ENCODE peak calls at places on chromosome 18, in seven cellular contexts. One of them, this sample, is unnamed.
A peak's percentile ranks its signal among the peaks of the same experiment; 100 is the strongest.

GRCh38 chr18:50548160-50548559 is 11.7 kb upstream of the MAPK4 start:
- DNase-seq in PC-3: no peak
- DNase-seq in psoas muscle: no peak
- DNase-seq in tibial nerve: no peak
- DNase-seq in PC-9: no peak
- DNase-seq in pancreas: no peak
- DNase-seq in effector memory CD4-positive, alpha-beta T cell: no peak
- DNase-seq in this sample: no peak

GRCh38 chr18:35045121-35045520 is 3.9 kb downstream of the MAPRE2 start:
- DNase-seq in PC-3: no peak
- DNase-seq in psoas muscle: no peak
- DNase-seq in tibial nerve: no peak
- DNase-seq in PC-9: no peak
- DNase-seq in pancreas: no peak
- DNase-seq in effector memory CD4-positive, alpha-beta T cell: no peak
- DNase-seq in this sample: no peak

GRCh38 chr18:42187611-42188378 is 232.8 kb downstream of the PIK3C3 start:
- DNase-seq in PC-3: no peak
- DNase-seq in psoas muscle: no peak
- DNase-seq in tibial nerve: no peak
- DNase-seq in PC-9: no peak
- DNase-seq in pancreas: no peak
- DNase-seq in effector memory CD4-positive, alpha-beta T cell: no peak
- DNase-seq in this sample: no peak

GRCh38 chr18:58612239-58613055 is 16.4 kb downstream of the ALPK2 start:
- DNase-seq in PC-3: peak; percentile 56
- DNase-seq in psoas muscle: no peak
- DNase-seq in tibial nerve: no peak
- DNase-seq in PC-9: no peak
- DNase-seq in pancreas: no peak
- DNase-seq in effector memory CD4-positive, alpha-beta T cell: no peak
- DNase-seq in this sample: no peak

GRCh38 chr18:10490401-10491289 is 35.2 kb upstream of the NAPG start:
- DNase-seq in PC-3: peak; percentile 48
- DNase-seq in psoas muscle: no peak
- DNase-seq in tibial nerve: no peak
- DNase-seq in PC-9: peak; percentile 27
- DNase-seq in pancreas: no peak
- DNase-seq in effector memory CD4-positive, alpha-beta T cell: peak; percentile 25
- DNase-seq in this sample: no peak

GRCh38 chr18:28657836-28658410 is 481.0 kb upstream of the CDH2 start:
- DNase-seq in PC-3: peak; percentile 55
- DNase-seq in psoas muscle: no peak
- DNase-seq in tibial nerve: no peak
- DNase-seq in PC-9: no peak
- DNase-seq in pancreas: no peak
- DNase-seq in effector memory CD4-positive, alpha-beta T cell: no peak
- DNase-seq in this sample: no peak

GRCh38 chr18:47801817-47802216 is 128.6 kb downstream of the SMAD2 start:
- DNase-seq in PC-3: no peak
- DNase-seq in psoas muscle: no peak
- DNase-seq in tibial nerve: no peak
- DNase-seq in PC-9: no peak
- DNase-seq in pancreas: no peak
- DNase-seq in effector memory CD4-positive, alpha-beta T cell: no peak
- DNase-seq in this sample: no peak

GRCh38 chr18:24126155-24126947 is 12.5 kb upstream of the CABYR start:
- DNase-seq in PC-3: no peak
- DNase-seq in psoas muscle: no peak
- DNase-seq in tibial nerve: no peak
- DNase-seq in PC-9: no peak
- DNase-seq in pancreas: no peak
- DNase-seq in effector memory CD4-positive, alpha-beta T cell: no peak
- DNase-seq in this sample: no peak

GRCh38 chr18:54928236-54928635 is 31.0 kb downstream of the CCDC68 start:
- DNase-seq in PC-3: no peak
- DNase-seq in psoas muscle: no peak
- DNase-seq in tibial nerve: no peak
- DNase-seq in PC-9: no peak
- DNase-seq in pancreas: no peak
- DNase-seq in effector memory CD4-positive, alpha-beta T cell: no peak
- DNase-seq in this sample: no peak

GRCh38 chr18:42113529-42114191 is 158.6 kb downstream of the PIK3C3 start:
- DNase-seq in PC-3: no peak
- DNase-seq in psoas muscle: no peak
- DNase-seq in tibial nerve: no peak
- DNase-seq in PC-9: no peak
- DNase-seq in pancreas: no peak
- DNase-seq in effector memory CD4-positive, alpha-beta T cell: no peak
- DNase-seq in this sample: no peak

GRCh38 chr18:70260683-70261082 is 28.2 kb upstream of the SOCS6 start:
- DNase-seq in PC-3: no peak
- DNase-seq in psoas muscle: no peak
- DNase-seq in tibial nerve: no peak
- DNase-seq in PC-9: no peak
- DNase-seq in pancreas: no peak
- DNase-seq in effector memory CD4-positive, alpha-beta T cell: no peak
- DNase-seq in this sample: no peak

GRCh38 chr18:13551305-13551603 is 175.1 kb downstream of the FAM210A start:
- DNase-seq in PC-3: no peak
- DNase-seq in psoas muscle: no peak
- DNase-seq in tibial nerve: no peak
- DNase-seq in PC-9: no peak
- DNase-seq in pancreas: no peak
- DNase-seq in effector memory CD4-positive, alpha-beta T cell: no peak
- DNase-seq in this sample: no peak

GRCh38 chr18:78790960-78791359 is 188.7 kb upstream of the SALL3 start:
- DNase-seq in PC-3: no peak
- DNase-seq in psoas muscle: no peak
- DNase-seq in tibial nerve: no peak
- DNase-seq in PC-9: no peak
- DNase-seq in pancreas: no peak
- DNase-seq in effector memory CD4-positive, alpha-beta T cell: no peak
- DNase-seq in this sample: no peak

GRCh38 chr18:66640431-66640830 is 36.5 kb upstream of the CDH19 start:
- DNase-seq in PC-3: peak; percentile 32
- DNase-seq in psoas muscle: no peak
- DNase-seq in tibial nerve: no peak
- DNase-seq in PC-9: no peak
- DNase-seq in pancreas: peak; percentile 15
- DNase-seq in effector memory CD4-positive, alpha-beta T cell: no peak
- DNase-seq in this sample: no peak

GRCh38 chr18:60471652-60472051 is 99.1 kb upstream of the MC4R start:
- DNase-seq in PC-3: peak; percentile 2
- DNase-seq in psoas muscle: no peak
- DNase-seq in tibial nerve: no peak
- DNase-seq in PC-9: no peak
- DNase-seq in pancreas: no peak
- DNase-seq in effector memory CD4-positive, alpha-beta T cell: no peak
- DNase-seq in this sample: no peak

GRCh38 chr18:62341423-62341920 is 16.4 kb downstream of the TNFRSF11A start:
- DNase-seq in PC-3: no peak
- DNase-seq in psoas muscle: no peak
- DNase-seq in tibial nerve: no peak
- DNase-seq in PC-9: no peak
- DNase-seq in pancreas: no peak
- DNase-seq in effector memory CD4-positive, alpha-beta T cell: no peak
- DNase-seq in this sample: no peak

GRCh38 chr18:75247041-75247551 is 36.5 kb downstream of the TSHZ1 start:
- DNase-seq in PC-3: no peak
- DNase-seq in psoas muscle: no peak
- DNase-seq in tibial nerve: no peak
- DNase-seq in PC-9: no peak
- DNase-seq in pancreas: no peak
- DNase-seq in effector memory CD4-positive, alpha-beta T cell: no peak
- DNase-seq in this sample: no peak

GRCh38 chr18:47561316-47561715 is 309.9 kb upstream of the SKOR2 start:
- DNase-seq in PC-3: no peak
- DNase-seq in psoas muscle: no peak
- DNase-seq in tibial nerve: no peak
- DNase-seq in PC-9: no peak
- DNase-seq in pancreas: no peak
- DNase-seq in effector memory CD4-positive, alpha-beta T cell: no peak
- DNase-seq in this sample: no peak

GRCh38 chr18:8744038-8744437 is 38.7 kb downstream of the MTCL1 start:
- DNase-seq in PC-3: no peak
- DNase-seq in psoas muscle: peak; percentile 69
- DNase-seq in tibial nerve: no peak
- DNase-seq in PC-9: no peak
- DNase-seq in pancreas: no peak
- DNase-seq in effector memory CD4-positive, alpha-beta T cell: no peak
- DNase-seq in this sample: no peak
- H3K36me3 ChIP-seq in PC-3: no peaks in the 10 kb centered on the region
- H3K36me3 ChIP-seq in psoas muscle: no peaks in the 10 kb centered on the region
- H3K36me3 ChIP-seq in tibial nerve: no peaks in the 10 kb centered on the region
- H3K36me3 ChIP-seq in PC-9: no peaks in the 10 kb centered on the region
- H3K36me3 ChIP-seq in pancreas: no peaks in the 10 kb centered on the region
- H3K36me3 ChIP-seq in effector memory CD4-positive, alpha-beta T cell: no peaks in the 10 kb centered on the region
- H3K36me3 ChIP-seq in this sample: no peaks in the 10 kb centered on the region

GRCh38 chr18:9140381-9140780 is 3.8 kb downstream of the ANKRD12 start:
- DNase-seq in PC-3: no peak
- DNase-seq in psoas muscle: no peak
- DNase-seq in tibial nerve: no peak
- DNase-seq in PC-9: no peak
- DNase-seq in pancreas: no peak
- DNase-seq in effector memory CD4-positive, alpha-beta T cell: no peak
- DNase-seq in this sample: no peak
- H3K4me3 ChIP-seq in PC-3: peak overlapping the region; percentile 77
- H3K4me3 ChIP-seq in psoas muscle: peak overlapping the region; percentile 88
- H3K4me3 ChIP-seq in tibial nerve: no peak overlapping the region
- H3K4me3 ChIP-seq in PC-9: no peak overlapping the region
- H3K4me3 ChIP-seq in pancreas: no peak overlapping the region
- H3K4me3 ChIP-seq in effector memory CD4-positive, alpha-beta T cell: peak overlapping the region; percentile 81
- H3K4me3 ChIP-seq in this sample: no peak overlapping the region

GRCh38 chr18:22985250-22985649 is 52.1 kb downstream of the RBBP8 start:
- DNase-seq in PC-3: peak; percentile 33
- DNase-seq in psoas muscle: no peak
- DNase-seq in tibial nerve: no peak
- DNase-seq in PC-9: no peak
- DNase-seq in pancreas: no peak
- DNase-seq in effector memory CD4-positive, alpha-beta T cell: no peak
- DNase-seq in this sample: no peak

GRCh38 chr18:22983175-22983574 is 50.0 kb downstream of the RBBP8 start:
- DNase-seq in PC-3: peak; percentile 67
- DNase-seq in psoas muscle: no peak
- DNase-seq in tibial nerve: no peak
- DNase-seq in PC-9: no peak
- DNase-seq in pancreas: no peak
- DNase-seq in effector memory CD4-positive, alpha-beta T cell: no peak
- DNase-seq in this sample: no peak

GRCh38 chr18:22987547-22988182 is 54.5 kb downstream of the RBBP8 start:
- DNase-seq in PC-3: peak; percentile 31
- DNase-seq in psoas muscle: no peak
- DNase-seq in tibial nerve: no peak
- DNase-seq in PC-9: no peak
- DNase-seq in pancreas: no peak
- DNase-seq in effector memory CD4-positive, alpha-beta T cell: no peak
- DNase-seq in this sample: no peak

DNA sequence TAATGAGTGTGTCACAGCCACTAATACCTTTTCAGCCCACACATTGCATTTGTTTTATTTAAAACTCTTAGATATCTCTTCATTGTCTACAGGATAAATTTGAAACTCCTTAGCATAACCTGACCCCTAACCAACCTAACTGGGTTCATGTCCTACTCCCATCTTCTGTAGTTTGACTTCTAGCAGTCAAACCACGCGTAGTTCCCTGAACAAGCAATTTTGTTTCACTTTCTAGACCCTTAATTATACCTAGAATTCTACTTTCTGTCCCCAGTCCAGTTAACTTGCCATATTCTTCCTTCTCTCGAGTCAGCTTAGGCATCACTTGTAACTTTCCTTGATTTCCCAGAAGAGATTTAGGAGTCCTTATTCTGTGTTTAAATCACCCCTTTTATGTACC is 55.1 kb downstream of the RBBP8 start:
- DNase-seq in PC-3: no peak
- DNase-seq in psoas muscle: no peak
- DNase-seq in tibial nerve: no peak
- DNase-seq in PC-9: no peak
- DNase-seq in pancreas: no peak
- DNase-seq in effector memory CD4-positive, alpha-beta T cell: no peak
- DNase-seq in this sample: no peak
- H3K36me3 ChIP-seq in PC-3: peaks cover 20% of the 10 kb centered on the region
- H3K36me3 ChIP-seq in psoas muscle: no peaks in the 10 kb centered on the region
- H3K36me3 ChIP-seq in tibial nerve: no peaks in the 10 kb centered on the region
- H3K36me3 ChIP-seq in PC-9: peaks cover 4% of the 10 kb centered on the region
- H3K36me3 ChIP-seq in pancreas: peaks cover 7% of the 10 kb centered on the region
- H3K36me3 ChIP-seq in effector memory CD4-positive, alpha-beta T cell: no peaks in the 10 kb centered on the region
- H3K36me3 ChIP-seq in this sample: no peaks in the 10 kb centered on the region

GRCh38 chr18:57426187-57426586 is 9.0 kb upstream of the ONECUT2 start:
- DNase-seq in PC-3: no peak
- DNase-seq in psoas muscle: no peak
- DNase-seq in tibial nerve: no peak
- DNase-seq in PC-9: no peak
- DNase-seq in pancreas: no peak
- DNase-seq in effector memory CD4-positive, alpha-beta T cell: no peak
- DNase-seq in this sample: no peak

GRCh38 chr18:57425096-57425495 is 10.1 kb upstream of the ONECUT2 start:
- DNase-seq in PC-3: no peak
- DNase-seq in psoas muscle: no peak
- DNase-seq in tibial nerve: no peak
- DNase-seq in PC-9: no peak
- DNase-seq in pancreas: no peak
- DNase-seq in effector memory CD4-positive, alpha-beta T cell: no peak
- DNase-seq in this sample: no peak

GRCh38 chr18:57428221-57429150 is 6.7 kb upstream of the ONECUT2 start:
- DNase-seq in PC-3: no peak
- DNase-seq in psoas muscle: no peak
- DNase-seq in tibial nerve: no peak
- DNase-seq in PC-9: no peak
- DNase-seq in pancreas: no peak
- DNase-seq in effector memory CD4-positive, alpha-beta T cell: no peak
- DNase-seq in this sample: no peak

GRCh38 chr18:57429607-57430165 is 5.5 kb upstream of the ONECUT2 start:
- DNase-seq in PC-3: no peak
- DNase-seq in psoas muscle: no peak
- DNase-seq in tibial nerve: no peak
- DNase-seq in PC-9: no peak
- DNase-seq in pancreas: no peak
- DNase-seq in effector memory CD4-positive, alpha-beta T cell: no peak
- DNase-seq in this sample: no peak

DNA sequence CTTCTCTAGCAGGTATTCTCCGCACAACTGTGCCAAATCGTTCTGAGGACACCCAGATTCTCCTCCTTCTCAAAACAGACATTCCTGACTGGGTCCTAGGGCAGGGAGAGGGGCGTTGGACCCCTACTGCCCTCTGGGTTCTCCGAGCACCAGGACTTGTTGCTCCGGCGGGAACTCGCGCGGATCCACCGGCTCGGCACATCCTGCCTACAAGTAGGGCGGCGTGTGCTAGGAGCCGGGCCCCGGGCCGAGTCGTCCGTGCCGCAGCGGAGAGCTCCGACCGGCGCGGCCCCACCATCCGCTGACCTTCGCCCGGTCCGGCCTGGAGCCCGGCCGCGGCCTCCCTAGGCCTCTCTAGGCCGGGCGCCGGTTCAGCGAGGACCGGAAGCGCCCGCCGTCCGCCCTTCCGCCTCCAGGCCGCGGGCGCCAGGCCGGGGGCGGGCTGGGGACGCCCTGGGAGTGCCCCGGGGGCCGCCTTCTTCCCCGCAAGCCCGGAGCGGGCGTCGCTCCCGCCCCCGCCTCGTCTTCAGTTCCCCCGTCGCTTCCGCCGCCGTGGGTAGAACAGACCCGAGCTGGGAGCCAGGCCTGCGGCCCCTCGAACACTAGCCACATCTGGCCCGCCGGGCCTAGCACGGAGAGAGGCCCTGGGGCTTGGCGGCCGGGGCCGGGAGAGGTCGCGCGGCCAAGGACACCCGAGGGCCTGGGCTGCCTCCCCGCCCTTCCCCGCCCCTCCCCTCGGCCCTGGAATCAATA is 7.6 kb upstream of the ONECUT2 start:
- DNase-seq in PC-3: no peak
- DNase-seq in psoas muscle: no peak
- DNase-seq in tibial nerve: no peak
- DNase-seq in PC-9: no peak
- DNase-seq in pancreas: no peak
- DNase-seq in effector memory CD4-positive, alpha-beta T cell: no peak
- DNase-seq in this sample: no peak
- H3K4me3 ChIP-seq in PC-3: no peak overlapping the region
- H3K4me3 ChIP-seq in psoas muscle: peak overlapping the region; percentile 44
- H3K4me3 ChIP-seq in tibial nerve: no peak overlapping the region
- H3K4me3 ChIP-seq in PC-9: no peak overlapping the region
- H3K4me3 ChIP-seq in pancreas: no peak overlapping the region
- H3K4me3 ChIP-seq in effector memory CD4-positive, alpha-beta T cell: no peak overlapping the region
- H3K4me3 ChIP-seq in this sample: peak overlapping the region; percentile 20